ENCODE peak calls at places on chromosome 7, in ten cellular contexts. V is NCI-H460; J is KBM-7; L is nephron progenitor cell; D is iPS DF 6.9; M is NCI-H2081; Q is M059J; X is kidney tubule cell; R is heart right ventricle; G is activated CD8-positive, alpha-beta memory T cell treated with anti-CD3 and anti-CD28 coated beads for 48 hours. H is an unnamed sample.

GRCh38 chr7:42227931-42228591 is 8.9 kb downstream of the GLI3 start:
- DNase-seq in V (no peak), J (no peak), L (peak), D (no peak), M (no peak), Q (no peak), X (peak), R (no peak), G (no peak), H (no peak)

GRCh38 chr7:1886361-1887064 is 216.4 kb downstream of the ELFN1 start:
- DNase-seq in V (no peak), J (no peak), L (no peak), D (no peak), M (peak), Q (no peak), X (no peak), R (no peak), G (no peak), H (no peak)

GRCh38 chr7:25926891-25927625 is 224.9 kb upstream of the NFE2L3 start:
- DNase-seq in V (no peak), J (peak), L (no peak), D (no peak), M (no peak), Q (no peak), X (no peak), R (no peak), G (no peak), H (no peak)

GRCh38 chr7:83347836-83348482 is 185.3 kb upstream of the PCLO start:
- DNase-seq in V (peak), J (no peak), L (no peak), D (no peak), M (no peak), Q (peak), X (peak), R (no peak), G (no peak), H (no peak)

GRCh38 chr7:23811540-23811939 is 101.5 kb downstream of the STK31 start:
- DNase-seq in V (no peak), J (peak), L (no peak), D (no peak), M (no peak), Q (peak), X (no peak), R (no peak), G (no peak), H (no peak)

GRCh38 chr7:87318741-87319140 is 26.7 kb upstream of the CROT start:
- DNase-seq in V (no peak), J (no peak), L (no peak), D (no peak), M (no peak), Q (peak), X (peak), R (no peak), G (no peak), H (no peak)

GRCh38 chr7:82443801-82444219 is 233 bp upstream of the CACNA2D1 start:
- DNase-seq in V (peak), J (peak), L (peak), D (peak), M (peak), Q (peak), X (peak), R (peak), G (no peak), H (peak)

GRCh38 chr7:12685550-12685949 is 1.9 kb upstream of the ARL4A start:
- DNase-seq in V (peak), J (no peak), L (peak), D (peak), M (peak), Q (no peak), X (peak), R (peak), G (no peak), H (peak)

GRCh38 chr7:44284881-44285541 is 40.4 kb downstream of the CAMK2B start:
- DNase-seq in V (no peak), J (no peak), L (peak), D (no peak), M (no peak), Q (no peak), X (no peak), R (no peak), G (no peak), H (no peak)

GRCh38 chr7:117901089-117901797 is 28.0 kb upstream of the CTTNBP2 start:
- DNase-seq in V (no peak), J (no peak), L (no peak), D (no peak), M (no peak), Q (no peak), X (peak), R (no peak), G (no peak), H (no peak)

GRCh38 chr7:101538596-101539459 is 90.3 kb downstream of the MYL10 start:
- DNase-seq in V (peak), J (peak), L (peak), D (no peak), M (no peak), Q (peak), X (peak), R (peak), G (peak), H (no peak)

GRCh38 chr7:42673951-42674350 is 237.9 kb downstream of the C7orf25 start:
- DNase-seq in V (no peak), J (no peak), L (no peak), D (no peak), M (no peak), Q (no peak), X (no peak), R (no peak), G (no peak), H (no peak)

GRCh38 chr7:130148561-130148960 is 56.6 kb downstream of the TMEM209 start:
- DNase-seq in V (no peak), J (no peak), L (no peak), D (no peak), M (no peak), Q (no peak), X (no peak), R (no peak), G (no peak), H (no peak)

H was measured in GOT3.